ENCODE peak calls at places on chromosomes 13 and 19, in seven cellular contexts. X is epithelial cell of esophagus; Z is psoas muscle; M is KG1; V is stimulated activated CD4-positive, alpha-beta T cell treated with anti-CD3 and anti-CD28 coated beads, Interleukin-1b, Interleukin-23, amount 100 ng/mL, for 4 hours; G is mesendoderm; Q is T-cell. T is an unnamed sample.
A peak's percentile ranks its signal among the peaks of the same experiment; 100 is the strongest.

GRCh38 chr13:99320693-99321481 is 13.7 kb upstream of the GPR183 start:
- DNase-seq in X (peak; percentile 83), Z (no peak), M (peak; percentile 25), V (no peak), G (no peak), Q (no peak), T (peak; percentile 81)

GRCh38 chr19:13127811-13128575 is 9.9 kb downstream of the NACC1 start:
- DNase-seq in X (no peak), Z (no peak), M (no peak), V (no peak), G (no peak), Q (no peak), T (no peak)

GRCh38 chr19:13964776-13965175 is 12.5 kb downstream of the DCAF15 start:
- DNase-seq in X (no peak), Z (no peak), M (no peak), V (no peak), G (no peak), Q (no peak), T (peak; percentile 80)

GRCh38 chr19:47284324-47284899 is 9.7 kb downstream of the INAFM1 start:
- DNase-seq in X (peak; percentile 66), Z (no peak), M (peak; percentile 24), V (peak; percentile 67), G (peak; percentile 61), Q (no peak), T (peak; percentile 63)

GRCh38 chr19:18167975-18168645 is 5.5 kb upstream of the IFI30 start:
- DNase-seq in X (no peak), Z (no peak), M (peak; percentile 3), V (peak; percentile 51), G (no peak), Q (peak; percentile 46), T (peak; percentile 54)

GRCh38 chr13:95258619-95259194 is 42.5 kb downstream of the ABCC4 start:
- DNase-seq in X (no peak), Z (no peak), M (no peak), V (no peak), G (no peak), Q (no peak), T (no peak)

GRCh38 chr19:18432275-18433038 is 5.5 kb downstream of the ISYNA1 start:
- DNase-seq in X (no peak), Z (no peak), M (no peak), V (no peak), G (no peak), Q (no peak), T (no peak)

GRCh38 chr19:40217027-40217810 is 965 bp downstream of the TTC9B start:
- DNase-seq in X (peak; percentile 65), Z (peak; percentile 41), M (no peak), V (no peak), G (peak; percentile 50), Q (no peak), T (no peak)

GRCh38 chr13:98960331-98961203 is 17.3 kb downstream of the DOCK9 start:
- DNase-seq in X (no peak), Z (no peak), M (no peak), V (no peak), G (no peak), Q (no peak), T (no peak)

GRCh38 chr13:48647625-48648024 is 6.1 kb upstream of the CYSLTR2 start:
- DNase-seq in X (no peak), Z (no peak), M (no peak), V (no peak), G (peak; percentile 55), Q (no peak), T (no peak)

GRCh38 chr13:33206425-33206824 is 79.1 kb downstream of the STARD13 start:
- DNase-seq in X (peak; percentile 53), Z (no peak), M (no peak), V (no peak), G (no peak), Q (no peak), T (peak; percentile 70)

GRCh38 chr19:45653634-45654033 is 14.4 kb upstream of the GIPR start:
- DNase-seq in X (no peak), Z (no peak), M (no peak), V (no peak), G (no peak), Q (no peak), T (no peak)

GRCh38 chr13:35594096-35594495 is 117.6 kb upstream of the MAB21L1 start:
- DNase-seq in X (no peak), Z (no peak), M (no peak), V (no peak), G (no peak), Q (no peak), T (peak; percentile 27)

GRCh38 chr13:111874981-111875380 is 192.0 kb upstream of the SOX1 start:
- DNase-seq in X (no peak), Z (no peak), M (no peak), V (no peak), G (no peak), Q (no peak), T (no peak)

GRCh38 chr19:41437944-41438574 is 1.7 kb downstream of the DMAC2 start:
- DNase-seq in X (no peak), Z (no peak), M (no peak), V (no peak), G (no peak), Q (no peak), T (no peak)

GRCh38 chr19:41792513-41793413 is 3.6 kb upstream of the CEACAM3 start:
- DNase-seq in X (peak; percentile 58), Z (peak; percentile 28), M (no peak), V (peak; percentile 54), G (peak; percentile 63), Q (peak; percentile 32), T (peak; percentile 33)

GRCh38 chr13:35470671-35471465 is 5.6 kb downstream of the MAB21L1 start:
- DNase-seq in X (peak; percentile 8), Z (peak; percentile 54), M (no peak), V (no peak), G (peak; percentile 85), Q (no peak), T (peak; percentile 85)

GRCh38 chr19:35973487-35973886 is 21.5 kb upstream of the SDHAF1 start:
- DNase-seq in X (no peak), Z (no peak), M (no peak), V (no peak), G (no peak), Q (no peak), T (no peak)

GRCh38 chr19:5338661-5339469 is 1.7 kb downstream of the PTPRS start:
- DNase-seq in X (no peak), Z (no peak), M (no peak), V (no peak), G (peak; percentile 84), Q (no peak), T (no peak)

GRCh38 chr13:111853766-111854165 is 213.2 kb upstream of the SOX1 start:
- DNase-seq in X (no peak), Z (no peak), M (no peak), V (no peak), G (no peak), Q (no peak), T (no peak)

GRCh38 chr13:112876305-112877000 is 92.6 kb upstream of the MCF2L start:
- DNase-seq in X (no peak), Z (no peak), M (no peak), V (no peak), G (no peak), Q (no peak), T (no peak)

GRCh38 chr19:13985771-13986347 is 20.3 kb downstream of the RFX1 start:
- DNase-seq in X (no peak), Z (no peak), M (no peak), V (no peak), G (peak; percentile 37), Q (no peak), T (no peak)

GRCh38 chr13:77507931-77508776 is 27.4 kb upstream of the SCEL start:
- DNase-seq in X (peak; percentile 83), Z (no peak), M (no peak), V (no peak), G (no peak), Q (no peak), T (peak; percentile 66)